ENCODE peak calls at places on chromosomes 6 and 20, in nine cellular contexts. N is heart left ventricle; V is lung microvascular endothelial cell; L is pons; B is GM23248; Y is nephron progenitor cell; S is breast epithelium; C is activated T-helper 1 cell treated with anti-CD3 and anti-CD28 coated beads, Interleukin-2, amount 50 U/mL, for 16 hours; Z is T-cell. E is an unnamed sample.

GRCh38 chr6:129252377-129253071 is 369.6 kb downstream of the LAMA2 start:
- DNase-seq in C (no peak), Z (no peak), V (no peak), B (no peak), Y (no peak), S (no peak), L (no peak), N (no peak), E (no peak)

GRCh38 chr6:47407295-47408281 is 70.0 kb upstream of the CD2AP start:
- DNase-seq in L (no peak), S (no peak), Y (no peak), Z (no peak), B (no peak), N (no peak), V (no peak), C (no peak), E (no peak)

GRCh38 chr6:41881506-41881905 is 13.7 kb downstream of the USP49 start:
- DNase-seq in L (no peak), Y (no peak), S (no peak), C (no peak), V (no peak), Z (no peak), N (no peak), B (no peak), E (no peak)

GRCh38 chr20:49819702-49820101 is 7.1 kb downstream of the SLC9A8 start:
- DNase-seq in C (no peak), Z (no peak), L (no peak), V (no peak), B (no peak), S (no peak), N (no peak), Y (no peak), E (no peak)

GRCh38 chr6:42510795-42511194 is 53.0 kb upstream of the UBR2 start:
- DNase-seq in Y (no peak), C (no peak), B (no peak), S (no peak), N (no peak), Z (no peak), L (no peak), V (no peak), E (no peak)

GRCh38 chr20:59770851-59771250 is 162.6 kb downstream of the SYCP2 start:
- DNase-seq in N (no peak), V (no peak), S (no peak), B (no peak), Y (no peak), L (no peak), Z (no peak), C (no peak), E (no peak)

GRCh38 chr20:40654876-40655275 is 34.2 kb downstream of the MAFB start:
- DNase-seq in L (no peak), Z (no peak), S (no peak), C (no peak), Y (no peak), B (peak; percentile 54), V (no peak), N (peak; percentile 52), E (no peak)

GRCh38 chr6:40956871-40957270 is 82.2 kb downstream of the UNC5CL start:
- DNase-seq in L (no peak), Z (no peak), B (peak; percentile 62), S (no peak), C (no peak), Y (no peak), V (no peak), N (no peak), E (no peak)

GRCh38 chr6:110415297-110415916 is at the start of gene DDO:
- DNase-seq in L (peak; percentile 98), C (no peak), N (peak; percentile 91), S (peak; percentile 86), B (peak; percentile 9), Z (no peak), V (peak; percentile 50), Y (no peak), E (peak; percentile 94)

GRCh38 chr6:93047033-93047432 is 372.3 kb downstream of the EPHA7 start:
- DNase-seq in B (no peak), N (no peak), V (no peak), S (no peak), Z (no peak), C (no peak), L (no peak), Y (no peak), E (no peak)

GRCh38 chr6:41682497-41682961 is 44.3 kb downstream of the MDFI start:
- DNase-seq in Z (no peak), S (no peak), C (no peak), V (no peak), Y (no peak), B (no peak), N (no peak), L (no peak), E (no peak)

GRCh38 chr20:32285621-32286334 is 8.3 kb downstream of the KIF3B start:
- DNase-seq in Y (no peak), V (peak; percentile 39), Z (peak; percentile 31), B (peak; percentile 72), S (no peak), N (no peak), L (no peak), C (no peak), E (no peak)

GRCh38 chr6:161273356-161273751 is 507 bp downstream of the AGPAT4 start:
- DNase-seq in S (no peak), Y (no peak), V (peak; percentile 63), L (no peak), N (no peak), B (peak; percentile 72), C (no peak), Z (peak; percentile 40), E (peak; percentile 25)

GRCh38 chr6:151629791-151630190 is 136.0 kb downstream of the CCDC170 start:
- DNase-seq in C (no peak), N (no peak), Y (no peak), Z (no peak), V (no peak), L (no peak), B (no peak), S (no peak), E (no peak)